ENCODE peak calls at places on chromosomes 11 and 22, in four cellular contexts. One of them, this sample, is unnamed.

GRCh38 chr11:123580557-123581275 is 73.7 kb downstream of the SCN3B start:
- DNase-seq in fibroblast of lung: peak
- DNase-seq in PC-3: peak
- DNase-seq in psoas muscle: peak
- DNase-seq in this sample: peak

GRCh38 chr11:70498976-70499801 is 100.9 kb downstream of the CTTN start:
- DNase-seq in PC-3: no peak
- DNase-seq in psoas muscle: peak
- DNase-seq in fibroblast of lung: no peak
- DNase-seq in this sample: no peak

GRCh38 chr11:13278620-13279486 is 1.3 kb downstream of the BMAL1 start:
- DNase-seq in fibroblast of lung: no peak
- DNase-seq in psoas muscle: peak
- DNase-seq in PC-3: no peak
- DNase-seq in this sample: peak

GRCh38 chr11:69272961-69273461 is 20.9 kb upstream of the MYEOV start:
- DNase-seq in PC-3: no peak
- DNase-seq in fibroblast of lung: no peak
- DNase-seq in psoas muscle: no peak
- DNase-seq in this sample: no peak

GRCh38 chr11:27055065-27055682 is 14.6 kb downstream of the BBOX1 start:
- DNase-seq in PC-3: peak
- DNase-seq in fibroblast of lung: peak
- DNase-seq in psoas muscle: no peak
- DNase-seq in this sample: no peak

GRCh38 chr11:64078905-64079304 is 43.2 kb downstream of the FLRT1 start:
- DNase-seq in fibroblast of lung: no peak
- DNase-seq in psoas muscle: no peak
- DNase-seq in PC-3: no peak
- DNase-seq in this sample: peak

GRCh38 chr11:106875013-106875412 is 143.3 kb downstream of the GUCY1A2 start:
- DNase-seq in fibroblast of lung: peak
- DNase-seq in PC-3: peak
- DNase-seq in psoas muscle: no peak
- DNase-seq in this sample: no peak

GRCh38 chr11:14500181-14500651 is 605 bp upstream of the COPB1 start:
- DNase-seq in psoas muscle: no peak
- DNase-seq in fibroblast of lung: peak
- DNase-seq in PC-3: peak
- DNase-seq in this sample: peak

GRCh38 chr11:126890561-126890960 is 110.0 kb downstream of the KIRREL3 start:
- DNase-seq in psoas muscle: no peak
- DNase-seq in PC-3: no peak
- DNase-seq in fibroblast of lung: no peak
- DNase-seq in this sample: peak

GRCh38 chr22:32202539-32203180 is 2.2 kb downstream of the RFPL2 start:
- DNase-seq in psoas muscle: no peak
- DNase-seq in fibroblast of lung: peak
- DNase-seq in PC-3: peak
- DNase-seq in this sample: peak

GRCh38 chr11:59611570-59612565 is 3.7 kb downstream of the OSBP start:
- DNase-seq in fibroblast of lung: peak
- DNase-seq in PC-3: peak
- DNase-seq in psoas muscle: no peak
- DNase-seq in this sample: no peak

GRCh38 chr22:36577019-36577418 is 48.1 kb upstream of the EIF3D start:
- DNase-seq in PC-3: peak
- DNase-seq in fibroblast of lung: peak
- DNase-seq in psoas muscle: no peak
- DNase-seq in this sample: no peak

GRCh38 chr22:35024364-35024692 is 41.6 kb upstream of the ISX start:
- DNase-seq in psoas muscle: no peak
- DNase-seq in PC-3: no peak
- DNase-seq in fibroblast of lung: no peak
- DNase-seq in this sample: no peak

GRCh38 chr22:35641494-35642120 is 6.6 kb upstream of the APOL6 start:
- DNase-seq in psoas muscle: no peak
- DNase-seq in fibroblast of lung: no peak
- DNase-seq in PC-3: no peak
- DNase-seq in this sample: no peak

GRCh38 chr11:117094776-117095175 is 3.5 kb downstream of the SIK3 start:
- DNase-seq in fibroblast of lung: peak
- DNase-seq in PC-3: peak
- DNase-seq in psoas muscle: no peak
- DNase-seq in this sample: no peak

GRCh38 chr22:40101417-40102101 is 76.2 kb upstream of the TNRC6B start:
- DNase-seq in psoas muscle: no peak
- DNase-seq in fibroblast of lung: no peak
- DNase-seq in PC-3: no peak
- DNase-seq in this sample: no peak

GRCh38 chr11:44774131-44774530 is 47.4 kb downstream of the TSPAN18 start:
- DNase-seq in psoas muscle: peak
- DNase-seq in PC-3: no peak
- DNase-seq in fibroblast of lung: no peak
- DNase-seq in this sample: peak

GRCh38 chr11:128039140-128040021 is 548.0 kb downstream of the ETS1 start:
- DNase-seq in psoas muscle: peak
- DNase-seq in fibroblast of lung: peak
- DNase-seq in PC-3: peak
- DNase-seq in this sample: no peak

GRCh38 chr11:57416436-57416835 is 10.5 kb downstream of the SLC43A3 start:
- DNase-seq in fibroblast of lung: no peak
- DNase-seq in PC-3: no peak
- DNase-seq in psoas muscle: no peak
- DNase-seq in this sample: no peak

GRCh38 chr11:77634724-77635123 is 2.9 kb downstream of the CLNS1A start:
- DNase-seq in fibroblast of lung: no peak
- DNase-seq in PC-3: no peak
- DNase-seq in psoas muscle: no peak
- DNase-seq in this sample: no peak

GRCh38 chr11:14288189-14288935 is 70.6 kb downstream of the RRAS2 start:
- DNase-seq in psoas muscle: no peak
- DNase-seq in PC-3: peak
- DNase-seq in fibroblast of lung: peak
- DNase-seq in this sample: no peak

GRCh38 chr11:70000228-70000627 is 77.9 kb upstream of the ANO1 start:
- DNase-seq in psoas muscle: no peak
- DNase-seq in PC-3: no peak
- DNase-seq in fibroblast of lung: peak
- DNase-seq in this sample: no peak

GRCh38 chr11:92623055-92623454 is 346.4 kb upstream of the MTNR1B start:
- DNase-seq in psoas muscle: no peak
- DNase-seq in PC-3: no peak
- DNase-seq in fibroblast of lung: no peak
- DNase-seq in this sample: no peak

GRCh38 chr11:27717377-27717776 is 17.1 kb upstream of the BDNF start:
- DNase-seq in psoas muscle: no peak
- DNase-seq in PC-3: peak
- DNase-seq in fibroblast of lung: peak
- DNase-seq in this sample: peak

GRCh38 chr22:20316217-20316843 is 3.5 kb downstream of the DGCR6L start:
- DNase-seq in psoas muscle: no peak
- DNase-seq in fibroblast of lung: no peak
- DNase-seq in PC-3: no peak
- DNase-seq in this sample: no peak

GRCh38 chr11:111403021-111403725 is 24.1 kb upstream of the POU2AF1 start:
- DNase-seq in PC-3: no peak
- DNase-seq in fibroblast of lung: no peak
- DNase-seq in psoas muscle: no peak
- DNase-seq in this sample: no peak

GRCh38 chr11:102202972-102203371 is 92.7 kb downstream of the YAP1 start:
- DNase-seq in psoas muscle: no peak
- DNase-seq in PC-3: no peak
- DNase-seq in fibroblast of lung: no peak
- DNase-seq in this sample: no peak

GRCh38 chr11:75383246-75383645 is 16.1 kb upstream of the RPS3 start:
- DNase-seq in PC-3: no peak
- DNase-seq in psoas muscle: no peak
- DNase-seq in fibroblast of lung: no peak
- DNase-seq in this sample: peak

GRCh38 chr22:50271011-50271394 is 823 bp upstream of the MAPK11 start:
- DNase-seq in PC-3: no peak
- DNase-seq in psoas muscle: no peak
- DNase-seq in fibroblast of lung: no peak
- DNase-seq in this sample: no peak

GRCh38 chr11:11426226-11426915 is 73.3 kb upstream of the CSNK2A3 start:
- DNase-seq in psoas muscle: no peak
- DNase-seq in PC-3: peak
- DNase-seq in fibroblast of lung: no peak
- DNase-seq in this sample: no peak

GRCh38 chr11:19789840-19790710 is 77.4 kb downstream of the NAV2 start:
- DNase-seq in PC-3: no peak
- DNase-seq in psoas muscle: no peak
- DNase-seq in fibroblast of lung: peak
- DNase-seq in this sample: no peak

GRCh38 chr22:36430863-36431262 is 43.1 kb upstream of the MYH9 start:
- DNase-seq in fibroblast of lung: peak
- DNase-seq in PC-3: peak
- DNase-seq in psoas muscle: no peak
- DNase-seq in this sample: no peak

GRCh38 chr11:13963169-13963948 is 836 bp downstream of the SPON1 start:
- DNase-seq in psoas muscle: no peak
- DNase-seq in PC-3: no peak
- DNase-seq in fibroblast of lung: peak
- DNase-seq in this sample: peak

GRCh38 chr11:28470180-28470579 is 362.0 kb downstream of the METTL15 start:
- DNase-seq in fibroblast of lung: no peak
- DNase-seq in PC-3: peak
- DNase-seq in psoas muscle: no peak
- DNase-seq in this sample: no peak

GRCh38 chr22:31056986-31057599 is 24.0 kb upstream of the SMTN start:
- DNase-seq in fibroblast of lung: no peak
- DNase-seq in psoas muscle: no peak
- DNase-seq in PC-3: no peak
- DNase-seq in this sample: no peak

GRCh38 chr11:10301656-10302293 is 3.1 kb upstream of the ADM start:
- DNase-seq in psoas muscle: no peak
- DNase-seq in fibroblast of lung: peak
- DNase-seq in PC-3: peak
- DNase-seq in this sample: no peak

GRCh38 chr22:22167791-22168189 is 76.8 kb upstream of the VPREB1 start:
- DNase-seq in fibroblast of lung: no peak
- DNase-seq in PC-3: no peak
- DNase-seq in psoas muscle: no peak
- DNase-seq in this sample: no peak

GRCh38 chr22:22168190-22168940 is 76.2 kb upstream of the VPREB1 start:
- DNase-seq in PC-3: peak
- DNase-seq in fibroblast of lung: peak
- DNase-seq in psoas muscle: no peak
- DNase-seq in this sample: peak

GRCh38 chr22:22166941-22167713 is 77.5 kb upstream of the VPREB1 start:
- DNase-seq in fibroblast of lung: no peak
- DNase-seq in psoas muscle: no peak
- DNase-seq in PC-3: no peak
- DNase-seq in this sample: no peak

GRCh38 chr22:22164541-22165272 is 79.9 kb upstream of the VPREB1 start:
- DNase-seq in psoas muscle: no peak
- DNase-seq in PC-3: no peak
- DNase-seq in fibroblast of lung: no peak
- DNase-seq in this sample: peak

DNA sequence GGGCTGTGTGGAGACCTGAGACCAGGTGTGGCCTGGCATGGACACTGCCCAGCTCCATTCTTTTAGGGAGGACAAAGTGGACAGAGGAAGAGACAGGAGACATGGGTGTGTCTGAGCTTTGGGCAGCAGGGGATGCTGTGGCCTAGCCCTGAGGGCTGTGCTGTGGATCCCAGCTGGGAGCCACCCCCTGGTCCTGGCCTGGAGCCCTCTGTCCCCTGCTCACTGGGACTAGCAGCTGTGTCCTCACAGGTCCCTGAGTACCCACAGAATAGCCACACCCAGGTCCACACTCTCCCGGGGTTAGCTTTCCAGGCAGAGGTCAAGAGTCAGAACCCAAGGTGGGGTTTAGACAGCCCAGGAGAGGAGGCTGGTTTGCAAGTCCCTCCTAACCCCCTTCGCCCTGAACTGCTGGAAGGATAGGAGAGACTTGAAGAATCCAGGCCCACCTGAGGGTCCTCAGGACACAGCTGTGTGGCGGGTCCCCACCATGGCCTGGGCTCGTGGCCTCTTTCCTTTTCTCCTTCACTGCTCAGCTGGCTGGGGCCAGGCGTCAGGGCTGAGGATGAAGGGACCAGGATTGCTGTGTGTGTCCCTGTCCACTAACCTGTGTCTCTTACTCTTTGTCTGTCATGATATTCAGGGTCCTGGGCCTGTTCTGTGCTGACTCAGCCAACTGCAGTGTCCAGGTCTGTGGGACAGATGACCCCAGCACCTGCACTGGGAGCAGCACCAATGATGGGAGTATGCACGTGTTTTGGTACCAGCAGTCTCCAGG is 78.5 kb upstream of the VPREB1 start:
- DNase-seq in fibroblast of lung: no peak
- DNase-seq in PC-3: no peak
- DNase-seq in psoas muscle: no peak
- DNase-seq in this sample: no peak
- H3K4me3 ChIP-seq in fibroblast of lung: no peak
- H3K4me3 ChIP-seq in PC-3: no peak
- H3K4me3 ChIP-seq in psoas muscle: no peak
- H3K4me3 ChIP-seq in this sample: no peak

DNA sequence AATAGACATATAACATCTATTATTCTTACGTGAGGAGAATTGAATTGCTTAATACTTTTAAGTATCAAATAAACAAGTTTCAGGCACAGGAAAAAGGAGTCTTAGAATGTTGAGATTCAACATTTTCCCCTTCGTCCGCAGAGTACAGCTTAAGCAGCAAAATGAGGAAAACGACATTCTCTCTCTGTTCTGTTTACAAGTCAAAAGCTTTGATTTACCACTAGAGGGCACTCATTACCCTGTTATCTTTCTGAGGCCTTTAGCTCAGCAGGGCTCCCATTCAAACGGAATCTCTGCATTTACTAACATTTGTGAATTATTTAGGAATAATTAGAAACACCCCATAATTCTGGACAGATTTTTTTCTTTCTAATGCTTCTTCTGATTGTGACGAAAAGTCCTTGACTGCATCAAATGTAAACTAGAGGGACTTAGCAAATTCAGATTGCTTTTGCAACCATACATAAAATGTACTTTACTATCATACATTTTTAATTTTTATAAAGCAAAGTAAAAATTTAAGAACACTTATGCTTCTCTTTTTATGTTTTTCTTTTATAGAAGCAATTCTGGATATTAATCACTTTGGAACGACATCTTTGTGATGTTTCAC is 75.0 kb downstream of the JRKL start:
- DNase-seq in PC-3: peak
- DNase-seq in fibroblast of lung: peak
- DNase-seq in psoas muscle: no peak
- DNase-seq in this sample: peak
- H3K4me3 ChIP-seq in PC-3: peak
- H3K4me3 ChIP-seq in fibroblast of lung: no peak
- H3K4me3 ChIP-seq in psoas muscle: no peak
- H3K4me3 ChIP-seq in this sample: no peak

GRCh38 chr22:38016182-38017078 is 32.1 kb upstream of the SOX10 start:
- DNase-seq in fibroblast of lung: peak
- DNase-seq in PC-3: peak
- DNase-seq in psoas muscle: no peak
- DNase-seq in this sample: peak
- H3K4me3 ChIP-seq in fibroblast of lung: no peak
- H3K4me3 ChIP-seq in PC-3: no peak
- H3K4me3 ChIP-seq in psoas muscle: no peak
- H3K4me3 ChIP-seq in this sample: no peak

GRCh38 chr22:41367039-41367679 is 14.6 kb upstream of the TEF start:
- DNase-seq in fibroblast of lung: peak
- DNase-seq in PC-3: peak
- DNase-seq in psoas muscle: peak
- DNase-seq in this sample: peak
- H3K4me3 ChIP-seq in fibroblast of lung: peak
- H3K4me3 ChIP-seq in PC-3: peak
- H3K4me3 ChIP-seq in psoas muscle: peak
- H3K4me3 ChIP-seq in this sample: no peak

This sample was measured in H7.